ENCODE peak calls at places on chromosomes 7 and 10, in four cellular contexts. One of them, this sample, is unnamed.

GRCh38 chr7:69756235-69756634 is 158.0 kb downstream of the AUTS2 start:
- DNase-seq in T-cell: no peak
- DNase-seq in substantia nigra: no peak
- DNase-seq in left ventricle myocardium inferior: no peak
- DNase-seq in this sample: peak

GRCh38 chr7:96397936-96398596 is 76.2 kb upstream of the SLC25A13 start:
- DNase-seq in left ventricle myocardium inferior: no peak
- DNase-seq in substantia nigra: no peak
- DNase-seq in T-cell: no peak
- DNase-seq in this sample: no peak

GRCh38 chr10:26480909-26481703 is 43.0 kb downstream of the APBB1IP start:
- DNase-seq in substantia nigra: no peak
- DNase-seq in T-cell: no peak
- DNase-seq in left ventricle myocardium inferior: no peak
- DNase-seq in this sample: no peak

GRCh38 chr7:38760226-38760625 is 129.1 kb upstream of the AMPH start:
- DNase-seq in substantia nigra: no peak
- DNase-seq in left ventricle myocardium inferior: no peak
- DNase-seq in T-cell: no peak
- DNase-seq in this sample: no peak

GRCh38 chr10:44506386-44506785 is 121.5 kb upstream of the CXCL12 start:
- DNase-seq in left ventricle myocardium inferior: no peak
- DNase-seq in substantia nigra: no peak
- DNase-seq in T-cell: no peak
- DNase-seq in this sample: no peak

GRCh38 chr7:25862993-25863726 is 288.8 kb upstream of the NFE2L3 start:
- DNase-seq in T-cell: no peak
- DNase-seq in substantia nigra: no peak
- DNase-seq in left ventricle myocardium inferior: no peak
- DNase-seq in this sample: no peak

GRCh38 chr10:119306964-119307363 is 99.6 kb downstream of the GRK5 start:
- DNase-seq in left ventricle myocardium inferior: no peak
- DNase-seq in substantia nigra: no peak
- DNase-seq in T-cell: no peak
- DNase-seq in this sample: no peak

GRCh38 chr7:32115831-32116230 is 45.6 kb upstream of the PDE1C start:
- DNase-seq in left ventricle myocardium inferior: no peak
- DNase-seq in substantia nigra: no peak
- DNase-seq in T-cell: no peak
- DNase-seq in this sample: peak

GRCh38 chr10:67665491-67665890 is 30.5 kb downstream of the CTNNA3 start:
- DNase-seq in substantia nigra: peak
- DNase-seq in left ventricle myocardium inferior: no peak
- DNase-seq in T-cell: no peak
- DNase-seq in this sample: no peak

GRCh38 chr10:132984801-132985545 is 42.6 kb upstream of the CFAP46 start:
- DNase-seq in left ventricle myocardium inferior: no peak
- DNase-seq in T-cell: no peak
- DNase-seq in substantia nigra: no peak
- DNase-seq in this sample: peak

GRCh38 chr7:46215987-46216567 is 295.0 kb upstream of the IGFBP3 start:
- DNase-seq in T-cell: no peak
- DNase-seq in left ventricle myocardium inferior: peak
- DNase-seq in substantia nigra: no peak
- DNase-seq in this sample: no peak

GRCh38 chr7:141788296-141788695 is 1.7 kb upstream of the TAS2R5 start:
- DNase-seq in left ventricle myocardium inferior: no peak
- DNase-seq in substantia nigra: no peak
- DNase-seq in T-cell: no peak
- DNase-seq in this sample: no peak

GRCh38 chr10:3538850-3539531 is 246.0 kb downstream of the KLF6 start:
- DNase-seq in left ventricle myocardium inferior: no peak
- DNase-seq in T-cell: no peak
- DNase-seq in substantia nigra: no peak
- DNase-seq in this sample: peak

GRCh38 chr10:86536294-86536861 is 14.8 kb upstream of the WAPL start:
- DNase-seq in left ventricle myocardium inferior: no peak
- DNase-seq in substantia nigra: no peak
- DNase-seq in T-cell: peak
- DNase-seq in this sample: no peak